ENCODE peak calls at places on chromosomes 13 and 19, in five cellular contexts. A is choroid plexus epithelial cell; V is A549; H is Calu3; B is stimulated activated naive CD8-positive, alpha-beta T cell treated with anti-CD3 and anti-CD28 coated beads, Interleukin-15, amount 100 ng/mL, for 72 hours. E is an unnamed sample.

GRCh38 chr19:3171894-3172679 is 6.5 kb upstream of the S1PR4 start:
- DNase-seq in A (no peak), H (peak; percentile 21), B (no peak), V (no peak), E (no peak)

GRCh38 chr13:51585234-51585672 is 991 bp downstream of the WDFY2 start:
- DNase-seq in H (no peak), A (peak; percentile 59), B (no peak), V (no peak), E (no peak)

GRCh38 chr19:49793561-49793840 is 19.6 kb downstream of the FUZ start:
- DNase-seq in H (no peak), V (no peak), B (no peak), A (no peak), E (no peak)

GRCh38 chr13:95455782-95456181 is 96.7 kb upstream of the CLDN10 start:
- DNase-seq in V (no peak), A (no peak), H (no peak), B (no peak), E (no peak)

GRCh38 chr19:2554856-2555255 is 78.9 kb downstream of the GADD45B start:
- DNase-seq in V (no peak), H (no peak), B (no peak), A (peak; percentile 33), E (no peak)

GRCh38 chr13:39263033-39263432 is 224.8 kb downstream of the NHLRC3 start:
- DNase-seq in H (peak; percentile 42), A (peak; percentile 61), V (peak; percentile 28), B (peak; percentile 45), E (peak; percentile 39)

GRCh38 chr19:12792048-12792852 is 964 bp downstream of the JUNB start:
- DNase-seq in H (peak; percentile 49), A (peak; percentile 59), B (peak; percentile 90), V (no peak), E (peak; percentile 88)

GRCh38 chr13:44243198-44243852 is 130.3 kb upstream of the SERP2 start:
- DNase-seq in A (peak; percentile 89), H (peak; percentile 11), V (no peak), B (peak; percentile 38), E (no peak)

GRCh38 chr19:33429891-33430673 is 56.6 kb downstream of the CEBPG start:
- DNase-seq in B (no peak), H (no peak), V (no peak), A (no peak), E (peak; percentile 48)

GRCh38 chr13:106810069-106810468 is 242.1 kb upstream of the ARGLU1 start:
- DNase-seq in H (no peak), B (no peak), V (no peak), A (no peak), E (no peak)

GRCh38 chr13:43785681-43786471 is 896 bp downstream of the ENOX1 start:
- DNase-seq in V (peak; percentile 52), A (peak; percentile 78), H (peak; percentile 76), B (peak; percentile 26), E (peak; percentile 25)

GRCh38 chr13:103788061-103788652 is 721.9 kb upstream of the SLC10A2 start:
- DNase-seq in H (no peak), A (peak; percentile 35), B (no peak), V (no peak), E (no peak)